ENCODE peak calls at places on chromosomes 16 and 17, in five cellular contexts. I, D, W, A and F are unnamed samples.

GRCh38 chr16:19783847-19784736 is 66.0 kb downstream of the IQCK start:
- DNase-seq in W (no peak), I (no peak), D (no peak), A (no peak), F (no peak)

GRCh38 chr16:66603537-66604375 is 748 bp upstream of the CMTM3 start:
- DNase-seq in D (peak), I (peak), W (no peak), A (peak), F (no peak)

GRCh38 chr16:89920723-89921122 is 2.1 kb downstream of the MC1R start:
- DNase-seq in W (no peak), D (no peak), A (no peak), I (no peak), F (no peak)

GRCh38 chr16:72878301-72879269 is 169.3 kb downstream of the ZFHX3 start:
- DNase-seq in I (no peak), W (no peak), D (peak), A (no peak), F (no peak)

GRCh38 chr17:68531252-68531651 is 19.0 kb downstream of the PRKAR1A start:
- DNase-seq in D (no peak), A (no peak), W (no peak), I (no peak), F (no peak)

GRCh38 chr17:68693466-68693865 is 92.3 kb upstream of the FAM20A start:
- DNase-seq in I (no peak), A (no peak), W (no peak), D (no peak), F (no peak)

GRCh38 chr16:54287758-54288591 is 1.4 kb upstream of the IRX3 start:
- DNase-seq in W (no peak), I (no peak), D (no peak), A (no peak), F (no peak)

GRCh38 chr17:44793885-44794698 is 35.3 kb downstream of the ADAM11 start:
- DNase-seq in D (no peak), I (no peak), W (no peak), A (no peak), F (no peak)

GRCh38 chr17:81066072-81066471 is 31.1 kb downstream of the BAIAP2 start:
- DNase-seq in I (no peak), D (no peak), W (no peak), A (no peak), F (no peak)

GRCh38 chr16:1527836-1528811 is 5.3 kb upstream of the TMEM204 start:
- DNase-seq in W (no peak), I (peak), A (no peak), D (peak), F (no peak)

GRCh38 chr16:65178151-65178550 is 56.3 kb upstream of the CDH11 start:
- DNase-seq in I (no peak), A (no peak), W (no peak), D (no peak), F (no peak)

GRCh38 chr17:44655983-44656700 is at the start of gene MEIOC:
- DNase-seq in W (no peak), A (peak), D (no peak), I (no peak), F (no peak)

GRCh38 chr16:30645727-30646126 is 5.0 kb upstream of the PRR14 start:
- DNase-seq in I (no peak), D (no peak), W (no peak), A (no peak), F (no peak)

GRCh38 chr16:2529061-2529931 is 1.9 kb downstream of the CEMP1 start:
- DNase-seq in W (no peak), I (no peak), A (no peak), D (no peak), F (no peak)

GRCh38 chr17:57898487-57899311 is 48.9 kb upstream of the MRPS23 start:
- DNase-seq in D (peak), W (no peak), I (no peak), A (peak), F (no peak)

GRCh38 chr17:17928422-17929386 is 43.5 kb downstream of the TOM1L2 start:
- DNase-seq in A (no peak), D (no peak), I (no peak), W (no peak), F (no peak)

GRCh38 chr16:51393381-51394005 is 242.4 kb upstream of the SALL1 start:
- DNase-seq in A (no peak), D (no peak), W (no peak), I (no peak), F (no peak)

GRCh38 chr17:17681744-17682292 is 560 bp downstream of the RAI1 start:
- DNase-seq in W (no peak), D (no peak), I (peak), A (no peak), F (no peak)

GRCh38 chr17:48374650-48375230 is 55.3 kb downstream of the SKAP1 start:
- DNase-seq in W (no peak), A (peak), D (peak), I (peak), F (peak)

GRCh38 chr17:44005865-44006580 is 1.6 kb downstream of the NAGS start:
- DNase-seq in A (peak), W (no peak), D (no peak), I (no peak), F (no peak)

GRCh38 chr17:4800462-4801185 is 1.5 kb downstream of the C17orf114 start:
- DNase-seq in D (no peak), A (no peak), I (no peak), W (no peak), F (no peak)

GRCh38 chr16:1323296-1324239 is 9.9 kb upstream of the BAIAP3 start:
- DNase-seq in I (no peak), A (no peak), W (no peak), D (no peak), F (no peak)

GRCh38 chr16:26830716-26831115 is 236.0 kb upstream of the C16orf82 start:
- DNase-seq in I (no peak), D (no peak), W (no peak), A (no peak), F (no peak)

GRCh38 chr17:69608808-69609494 is 194.5 kb downstream of the MAP2K6 start:
- DNase-seq in A (no peak), W (no peak), I (no peak), D (no peak), F (no peak)

GRCh38 chr17:77061711-77062110 is 79.1 kb upstream of the SEC14L1 start:
- DNase-seq in A (no peak), I (no peak), W (no peak), D (no peak), F (no peak)

GRCh38 chr17:15341385-15341849 is at the start of gene TEKT3:
- DNase-seq in D (no peak), W (no peak), I (peak), A (peak), F (no peak)

GRCh38 chr17:79988163-79988971 is 47.3 kb downstream of the TBC1D16 start:
- DNase-seq in A (no peak), I (no peak), D (peak), W (no peak), F (peak)

DNA sequence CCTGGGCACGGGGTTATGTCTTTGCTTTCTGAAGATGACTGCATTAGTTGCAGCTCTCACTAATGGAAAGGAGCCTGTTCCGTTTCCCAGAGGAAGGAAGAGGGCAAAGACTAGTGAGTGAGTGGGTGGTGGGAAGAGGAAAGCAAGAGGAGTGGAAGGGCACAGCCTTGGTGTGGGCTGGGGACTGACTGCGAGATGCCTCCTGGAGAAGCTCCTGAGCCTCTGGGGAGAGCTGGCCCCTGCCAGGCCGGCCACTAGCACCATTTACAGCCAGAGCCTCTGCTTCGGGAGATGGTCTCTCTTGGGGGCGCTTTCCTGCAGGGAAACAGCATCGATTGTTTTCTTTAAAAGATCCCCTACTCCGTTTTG is 825 bp upstream of the RHBDL3 start:
- DNase-seq in W (no peak), I (no peak), A (peak), D (no peak), F (no peak)
- TF ChIP-seq EZH2 in W (no peak), I (no peak), A (peak), D (no peak), F (no peak)

DNA sequence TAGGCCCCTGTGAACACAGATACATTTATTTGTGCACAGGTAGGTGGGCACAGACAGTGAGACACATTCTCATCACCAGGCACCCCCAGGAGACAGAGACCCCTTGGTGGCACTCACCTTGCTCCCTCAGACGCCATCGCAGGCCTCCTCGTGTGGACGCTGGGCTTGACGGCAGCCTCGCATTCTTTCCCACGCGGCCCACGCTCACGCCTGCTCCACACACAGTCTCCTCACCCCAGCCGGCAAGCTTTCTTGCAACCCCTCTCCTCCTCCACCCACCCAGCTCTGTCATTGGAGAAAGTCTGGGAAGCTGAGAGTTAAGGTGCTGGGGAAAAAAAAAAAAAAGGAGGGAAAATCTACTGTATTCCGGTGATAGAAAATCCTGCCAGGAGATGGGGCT is 14.8 kb downstream of the SGCA start:
- DNase-seq in I (no peak), A (no peak), D (no peak), W (no peak), F (no peak)
- TF ChIP-seq JUND in I (no peak), A (no peak), D (no peak), W (no peak), F (no peak)

GRCh38 chr17:38557836-38558750 is 47.7 kb downstream of the SRCIN1 start:
- DNase-seq in I (peak), D (peak), W (peak), A (peak), F (peak)
- TF ChIP-seq EZH2 in I (no peak), D (no peak), W (no peak), A (no peak), F (no peak)

GRCh38 chr17:41013606-41014005 is 4.7 kb upstream of the KRTAP3-1 start:
- DNase-seq in W (no peak), D (no peak), I (no peak), A (no peak), F (no peak)
- TF ChIP-seq JUND in W (no peak), D (no peak), I (no peak), A (no peak), F (no peak)

GRCh38 chr17:49968380-49969133 is 433 bp upstream of the DLX4 start:
- DNase-seq in I (peak), D (peak), A (peak), W (no peak), F (peak)
- TF ChIP-seq EZH2 in I (no peak), D (peak), A (no peak), W (no peak), F (no peak)

DNA sequence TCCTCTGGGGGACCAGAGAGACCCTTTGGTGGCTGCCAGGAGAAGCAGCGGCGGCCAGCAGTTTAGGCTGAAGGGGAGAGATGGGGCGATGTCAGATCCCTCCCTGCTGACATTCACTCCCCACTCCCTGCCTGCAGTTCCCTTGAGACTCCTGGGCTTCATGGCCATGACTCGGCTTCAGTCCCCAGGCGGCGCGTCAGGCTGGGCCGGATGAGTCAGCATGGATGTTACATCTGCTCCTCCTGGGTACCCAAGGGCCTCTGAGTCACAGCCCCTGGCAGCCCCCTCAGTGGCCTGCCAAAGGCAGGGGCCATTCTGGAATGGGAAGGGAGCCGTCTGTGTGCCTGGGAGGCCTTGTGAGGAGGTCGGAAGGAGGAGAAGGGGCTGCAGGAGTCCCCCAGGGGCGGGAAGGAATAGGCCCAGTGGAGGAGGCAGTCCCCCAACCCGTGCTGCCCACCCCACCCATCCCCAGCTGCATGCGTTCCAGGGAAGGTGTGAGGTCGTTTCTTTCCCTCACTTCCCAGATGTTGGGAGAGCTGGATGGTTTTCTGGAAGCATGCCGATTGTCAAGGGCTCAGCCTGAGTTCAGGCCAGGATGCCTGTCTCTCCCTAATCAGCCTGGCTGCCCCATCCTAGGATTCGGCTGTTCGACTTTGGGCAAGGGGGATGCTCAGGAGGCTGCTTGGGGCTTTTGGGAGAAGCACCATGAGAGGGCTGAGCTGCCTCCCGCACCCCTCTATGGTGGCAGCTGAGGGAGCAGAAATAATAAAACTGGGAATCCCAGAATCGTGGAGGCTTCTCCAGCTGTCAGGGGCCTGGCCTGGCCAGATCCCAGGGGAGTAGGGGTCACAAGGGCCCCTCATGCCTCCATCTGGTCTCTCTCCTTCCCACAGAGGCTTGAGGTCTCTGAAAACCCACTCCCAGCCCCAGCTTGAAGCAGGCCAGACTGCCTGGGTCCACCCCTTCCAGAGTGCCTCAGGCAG is 9.7 kb downstream of the RHBDL3 start:
- DNase-seq in I (peak), A (peak), D (no peak), W (no peak), F (peak)
- TF ChIP-seq JUND in I (peak), A (peak), D (no peak), W (no peak), F (peak)

DNA sequence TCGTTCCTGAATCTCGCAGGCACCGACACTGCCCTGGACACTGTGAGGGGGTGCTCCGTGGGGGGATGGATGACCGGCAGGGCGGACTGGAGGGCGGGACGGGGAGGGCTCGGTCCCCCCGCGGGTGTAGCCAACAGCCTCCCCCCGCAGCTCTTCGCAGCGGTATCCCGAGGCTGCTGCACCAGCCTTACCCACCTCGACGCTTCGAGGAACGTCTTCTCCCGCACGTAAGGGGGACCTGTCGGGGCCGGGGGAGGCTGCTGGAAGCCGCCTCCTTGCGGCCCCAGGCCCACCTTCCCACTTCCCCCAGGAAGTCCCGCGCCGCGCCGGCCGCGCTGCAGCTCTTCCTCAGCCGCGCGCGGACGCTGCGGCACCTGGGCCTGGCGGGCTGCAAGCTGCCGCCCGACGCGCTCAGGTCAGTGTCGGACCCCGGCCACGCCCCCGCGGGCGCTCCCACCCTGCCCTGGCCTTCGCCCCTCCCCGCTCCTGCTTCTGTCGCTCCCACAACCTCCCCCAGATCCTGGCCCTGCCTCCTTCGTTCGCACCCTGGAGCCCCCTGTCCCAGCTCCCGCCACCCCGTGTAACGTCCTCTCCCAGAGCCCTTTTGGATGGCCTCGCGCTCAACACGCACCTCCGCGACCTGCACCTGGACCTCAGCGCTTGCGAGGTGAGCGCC is 3.3 kb downstream of the CARMIL2 start:
- DNase-seq in W (no peak), I (no peak), D (no peak), A (peak), F (no peak)
- TF ChIP-seq EZH2 in W (no peak), I (no peak), D (peak), A (no peak), F (no peak)

DNA sequence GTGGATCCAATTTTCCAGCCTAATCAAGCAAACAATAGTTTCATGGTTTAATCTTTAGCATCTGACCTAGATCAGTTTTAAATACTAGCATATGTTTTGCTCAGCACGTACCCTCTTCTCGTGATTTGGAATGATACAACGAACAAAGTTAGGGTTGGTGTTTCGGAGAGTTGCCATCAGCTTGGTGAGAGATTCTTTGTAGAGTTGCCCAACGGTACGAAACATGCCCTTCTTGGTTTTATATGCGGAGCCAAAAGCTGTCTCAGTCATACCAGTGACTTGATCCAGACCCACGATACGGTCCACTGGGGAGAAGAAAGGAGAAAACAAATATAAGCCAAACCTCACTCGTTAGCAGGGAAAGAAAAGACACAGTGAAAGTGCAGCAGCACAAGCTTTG is 85.3 kb downstream of the NDEL1 start:
- DNase-seq in W (no peak), D (no peak), I (no peak), A (no peak), F (no peak)
- TF ChIP-seq JUND in W (no peak), D (no peak), I (no peak), A (no peak), F (no peak)

GRCh38 chr17:61452301-61453290 is at the start of gene TBX4:
- DNase-seq in A (no peak), I (no peak), W (no peak), D (no peak), F (no peak)

GRCh38 chr17:61451538-61452300 is 503 bp upstream of the TBX4 start:
- DNase-seq in I (no peak), W (no peak), D (no peak), A (peak), F (no peak)

GRCh38 chr17:61454095-61454931 is 2.1 kb downstream of the TBX4 start:
- DNase-seq in A (peak), I (no peak), D (no peak), W (no peak), F (no peak)

GRCh38 chr17:61454932-61455753 is 2.9 kb downstream of the TBX4 start:
- DNase-seq in D (peak), A (peak), W (no peak), I (no peak), F (no peak)

GRCh38 chr17:61453563-61453962 is 1.3 kb downstream of the TBX4 start:
- DNase-seq in D (no peak), A (no peak), I (no peak), W (no peak), F (no peak)
- TF ChIP-seq EZH2 in D (no peak), A (no peak), I (no peak), W (no peak), F (no peak)

DNA sequence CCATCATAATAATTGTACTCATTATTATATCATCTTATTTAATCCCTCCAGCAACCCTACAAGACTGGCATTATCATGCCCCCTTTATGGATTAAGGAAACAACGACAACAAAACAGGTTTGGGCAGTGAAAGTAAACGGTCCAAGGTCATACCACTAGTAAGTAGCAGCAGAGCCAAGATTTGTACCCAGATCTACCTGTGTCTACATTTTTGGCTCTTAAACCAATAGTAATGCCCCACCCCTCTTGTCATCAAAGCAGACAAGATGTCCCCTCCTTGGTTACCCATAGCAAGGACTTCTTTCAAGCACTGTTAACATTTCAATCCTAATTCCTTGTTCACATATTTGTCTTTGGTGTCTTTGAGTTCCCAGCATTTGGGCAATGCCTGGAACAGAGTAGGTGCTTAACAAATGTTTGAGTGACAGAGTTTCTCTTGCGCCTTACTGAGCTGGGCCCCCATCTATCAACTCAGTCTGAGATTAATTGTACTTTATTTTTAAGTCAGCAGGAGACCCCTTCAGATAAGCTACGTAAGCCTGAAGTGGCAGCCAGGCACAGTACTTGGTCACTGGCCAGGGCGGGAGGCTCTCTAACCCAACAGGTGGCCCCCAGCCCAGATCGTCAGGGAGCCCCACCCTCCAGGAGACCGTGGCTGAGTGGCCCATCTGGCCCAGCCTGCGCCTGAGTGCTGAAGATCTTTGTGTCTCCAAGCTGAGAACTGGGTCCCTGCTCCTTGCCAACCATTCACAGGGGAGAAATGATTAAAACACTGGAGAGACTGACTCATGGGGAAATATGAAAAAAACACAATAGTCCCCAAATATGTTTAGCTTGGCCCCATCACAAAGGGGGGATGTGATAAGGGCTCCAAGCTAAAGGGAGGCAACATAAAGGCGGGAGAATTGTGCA is 75.8 kb downstream of the AXIN2 start:
- DNase-seq in I (no peak), W (no peak), D (no peak), A (no peak), F (no peak)
- TF ChIP-seq JUND in I (no peak), W (no peak), D (no peak), A (no peak), F (no peak)